ENCODE peak calls at places on chromosomes 13 and 19, in seven cellular contexts. One of them, this sample, is unnamed.

GRCh38 chr13:51542358-51542972 is 41.8 kb upstream of the WDFY2 start:
- DNase-seq in lung: no peak
- DNase-seq in CD8-positive, alpha-beta T cell: no peak
- DNase-seq in cardiac muscle cell: peak; percentile 42
- DNase-seq in uterus: peak; percentile 51
- DNase-seq in thoracic aorta: no peak
- DNase-seq in left ventricle myocardium inferior: no peak
- DNase-seq in this sample: no peak

GRCh38 chr13:52103386-52103785 is 25.5 kb downstream of the NEK5 start:
- DNase-seq in lung: no peak
- DNase-seq in CD8-positive, alpha-beta T cell: no peak
- DNase-seq in cardiac muscle cell: no peak
- DNase-seq in uterus: no peak
- DNase-seq in thoracic aorta: no peak
- DNase-seq in left ventricle myocardium inferior: no peak
- DNase-seq in this sample: no peak

GRCh38 chr13:104310861-104311260 is 1244.6 kb upstream of the SLC10A2 start:
- DNase-seq in lung: no peak
- DNase-seq in CD8-positive, alpha-beta T cell: no peak
- DNase-seq in cardiac muscle cell: no peak
- DNase-seq in uterus: no peak
- DNase-seq in thoracic aorta: no peak
- DNase-seq in left ventricle myocardium inferior: no peak
- DNase-seq in this sample: no peak

GRCh38 chr13:31032574-31033095 is 100.2 kb downstream of the TEX26 start:
- DNase-seq in lung: no peak
- DNase-seq in CD8-positive, alpha-beta T cell: no peak
- DNase-seq in cardiac muscle cell: no peak
- DNase-seq in uterus: no peak
- DNase-seq in thoracic aorta: no peak
- DNase-seq in left ventricle myocardium inferior: no peak
- DNase-seq in this sample: no peak

GRCh38 chr13:89150362-89150761 is 1479.2 kb downstream of the SLITRK5 start:
- DNase-seq in lung: no peak
- DNase-seq in CD8-positive, alpha-beta T cell: no peak
- DNase-seq in cardiac muscle cell: peak; percentile 49
- DNase-seq in uterus: no peak
- DNase-seq in thoracic aorta: no peak
- DNase-seq in left ventricle myocardium inferior: no peak
- DNase-seq in this sample: no peak

GRCh38 chr19:45492627-45493470 is 4.0 kb downstream of the RTN2 start:
- DNase-seq in lung: no peak
- DNase-seq in CD8-positive, alpha-beta T cell: no peak
- DNase-seq in cardiac muscle cell: peak; percentile 89
- DNase-seq in uterus: no peak
- DNase-seq in thoracic aorta: no peak
- DNase-seq in left ventricle myocardium inferior: peak; percentile 63
- DNase-seq in this sample: no peak

GRCh38 chr19:32287811-32288227 is 57.6 kb upstream of the ZNF507 start:
- DNase-seq in lung: peak; percentile 37
- DNase-seq in CD8-positive, alpha-beta T cell: no peak
- DNase-seq in cardiac muscle cell: peak; percentile 91
- DNase-seq in uterus: peak; percentile 62
- DNase-seq in thoracic aorta: peak; percentile 11
- DNase-seq in left ventricle myocardium inferior: peak; percentile 72
- DNase-seq in this sample: no peak

GRCh38 chr13:43805071-43805468 is 18.3 kb upstream of the ENOX1 start:
- DNase-seq in lung: no peak
- DNase-seq in CD8-positive, alpha-beta T cell: no peak
- DNase-seq in cardiac muscle cell: peak; percentile 62
- DNase-seq in uterus: peak; percentile 21
- DNase-seq in thoracic aorta: no peak
- DNase-seq in left ventricle myocardium inferior: no peak
- DNase-seq in this sample: peak; percentile 81

GRCh38 chr19:17170538-17171297 is 44.4 kb upstream of the USE1 start:
- DNase-seq in lung: no peak
- DNase-seq in CD8-positive, alpha-beta T cell: no peak
- DNase-seq in cardiac muscle cell: no peak
- DNase-seq in uterus: no peak
- DNase-seq in thoracic aorta: no peak
- DNase-seq in left ventricle myocardium inferior: no peak
- DNase-seq in this sample: no peak
- H3K9me3 ChIP-seq in lung: no peaks in the 10 kb centered on the region
- H3K9me3 ChIP-seq in CD8-positive, alpha-beta T cell: no peaks in the 10 kb centered on the region
- H3K9me3 ChIP-seq in cardiac muscle cell: no peaks in the 10 kb centered on the region
- H3K9me3 ChIP-seq in uterus: no peaks in the 10 kb centered on the region
- H3K9me3 ChIP-seq in thoracic aorta: no peaks in the 10 kb centered on the region
- H3K9me3 ChIP-seq in left ventricle myocardium inferior: no peaks in the 10 kb centered on the region
- H3K9me3 ChIP-seq in this sample: no peaks in the 10 kb centered on the region

DNA sequence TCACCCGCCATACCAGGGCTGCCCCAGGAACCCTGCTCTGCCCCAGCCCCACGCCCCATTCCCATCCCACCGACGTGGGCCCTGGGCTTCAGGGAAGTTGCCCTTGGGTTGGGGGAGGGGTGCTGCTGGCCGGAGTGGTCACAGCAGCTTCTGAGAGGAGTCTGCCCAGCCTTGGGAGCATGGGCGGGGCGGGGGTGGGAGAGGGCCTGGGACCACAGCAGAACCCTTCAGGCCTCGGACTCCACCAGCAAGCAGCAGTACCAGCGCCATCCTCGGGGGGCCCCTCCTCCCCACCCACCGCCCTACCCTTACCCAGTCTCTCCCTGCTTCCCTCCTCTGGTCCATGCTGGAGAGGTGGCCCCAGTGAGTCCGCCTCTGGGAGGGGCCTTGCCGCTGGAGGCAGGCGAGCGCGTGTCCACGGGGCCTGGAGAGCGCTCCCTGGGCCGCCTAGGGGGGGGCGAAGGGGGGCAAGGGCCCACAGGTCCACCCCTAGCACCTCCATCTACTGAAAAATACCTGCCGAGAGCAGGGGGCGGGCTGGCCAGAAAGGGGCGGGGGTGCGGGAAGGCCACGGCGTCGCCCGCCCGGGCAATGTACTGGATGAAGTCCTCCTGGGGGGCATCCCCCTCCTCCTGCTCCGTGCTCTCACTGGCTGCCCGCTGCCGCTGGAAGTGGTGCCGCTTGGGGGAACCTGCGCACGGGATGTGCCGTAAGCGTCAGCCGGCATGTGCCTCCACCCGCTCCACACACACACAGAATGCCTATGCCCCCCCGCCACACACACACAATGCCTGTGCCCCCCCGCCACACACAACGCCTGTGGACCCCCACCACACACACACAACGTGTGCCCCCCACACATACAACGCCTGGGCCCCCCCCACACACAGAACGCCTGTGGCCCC is 7.0 kb downstream of the CBARP start:
- DNase-seq in lung: no peak
- DNase-seq in CD8-positive, alpha-beta T cell: no peak
- DNase-seq in cardiac muscle cell: no peak
- DNase-seq in uterus: no peak
- DNase-seq in thoracic aorta: no peak
- DNase-seq in left ventricle myocardium inferior: no peak
- DNase-seq in this sample: no peak
- TF ChIP-seq CTCF in lung: no peak
- TF ChIP-seq CTCF in CD8-positive, alpha-beta T cell: no peak
- TF ChIP-seq CTCF in cardiac muscle cell: no peak
- TF ChIP-seq CTCF in uterus: no peak
- TF ChIP-seq CTCF in thoracic aorta: no peak
- TF ChIP-seq CTCF in left ventricle myocardium inferior: no peak
- TF ChIP-seq CTCF in this sample: no peak

GRCh38 chr19:12899891-12900518 is 9.0 kb downstream of the GCDH start:
- DNase-seq in lung: no peak
- DNase-seq in CD8-positive, alpha-beta T cell: no peak
- DNase-seq in cardiac muscle cell: no peak
- DNase-seq in uterus: no peak
- DNase-seq in thoracic aorta: no peak
- DNase-seq in left ventricle myocardium inferior: no peak
- DNase-seq in this sample: no peak
- H3K27ac ChIP-seq in lung: no peak overlapping the region
- H3K27ac ChIP-seq in CD8-positive, alpha-beta T cell: no peak overlapping the region
- H3K27ac ChIP-seq in cardiac muscle cell: no peak overlapping the region
- H3K27ac ChIP-seq in uterus: no peak overlapping the region
- H3K27ac ChIP-seq in thoracic aorta: no peak overlapping the region
- H3K27ac ChIP-seq in left ventricle myocardium inferior: no peak overlapping the region
- H3K27ac ChIP-seq in this sample: no peak overlapping the region

GRCh38 chr19:52516191-52516590 is 11.3 kb upstream of the ZNF808 start:
- DNase-seq in lung: no peak
- DNase-seq in CD8-positive, alpha-beta T cell: no peak
- DNase-seq in cardiac muscle cell: no peak
- DNase-seq in uterus: no peak
- DNase-seq in thoracic aorta: no peak
- DNase-seq in left ventricle myocardium inferior: no peak
- DNase-seq in this sample: no peak
- H3K9me3 ChIP-seq in lung: peaks cover 49% of the 10 kb centered on the region
- H3K9me3 ChIP-seq in CD8-positive, alpha-beta T cell: peaks cover 6% of the 10 kb centered on the region
- H3K9me3 ChIP-seq in cardiac muscle cell: no peaks in the 10 kb centered on the region
- H3K9me3 ChIP-seq in uterus: no peaks in the 10 kb centered on the region
- H3K9me3 ChIP-seq in thoracic aorta: peaks cover 35% of the 10 kb centered on the region
- H3K9me3 ChIP-seq in left ventricle myocardium inferior: peaks cover 84% of the 10 kb centered on the region
- H3K9me3 ChIP-seq in this sample: no peaks in the 10 kb centered on the region

GRCh38 chr19:47132522-47132852 is 1.9 kb downstream of the SAE1 start:
- DNase-seq in lung: no peak
- DNase-seq in CD8-positive, alpha-beta T cell: no peak
- DNase-seq in cardiac muscle cell: no peak
- DNase-seq in uterus: no peak
- DNase-seq in thoracic aorta: no peak
- DNase-seq in left ventricle myocardium inferior: no peak
- DNase-seq in this sample: no peak

GRCh38 chr19:47133021-47133471 is 2.4 kb downstream of the SAE1 start:
- DNase-seq in lung: no peak
- DNase-seq in CD8-positive, alpha-beta T cell: no peak
- DNase-seq in cardiac muscle cell: no peak
- DNase-seq in uterus: no peak
- DNase-seq in thoracic aorta: no peak
- DNase-seq in left ventricle myocardium inferior: no peak
- DNase-seq in this sample: no peak

GRCh38 chr19:47135156-47135555 is 4.5 kb downstream of the SAE1 start:
- DNase-seq in lung: no peak
- DNase-seq in CD8-positive, alpha-beta T cell: no peak
- DNase-seq in cardiac muscle cell: no peak
- DNase-seq in uterus: no peak
- DNase-seq in thoracic aorta: no peak
- DNase-seq in left ventricle myocardium inferior: no peak
- DNase-seq in this sample: no peak

GRCh38 chr19:47130589-47131168 is at the start of gene SAE1:
- DNase-seq in lung: peak; percentile 97
- DNase-seq in CD8-positive, alpha-beta T cell: peak; percentile 85
- DNase-seq in cardiac muscle cell: peak; percentile 99
- DNase-seq in uterus: peak; percentile 93
- DNase-seq in thoracic aorta: peak; percentile 89
- DNase-seq in left ventricle myocardium inferior: peak; percentile 93
- DNase-seq in this sample: peak; percentile 96

DNA sequence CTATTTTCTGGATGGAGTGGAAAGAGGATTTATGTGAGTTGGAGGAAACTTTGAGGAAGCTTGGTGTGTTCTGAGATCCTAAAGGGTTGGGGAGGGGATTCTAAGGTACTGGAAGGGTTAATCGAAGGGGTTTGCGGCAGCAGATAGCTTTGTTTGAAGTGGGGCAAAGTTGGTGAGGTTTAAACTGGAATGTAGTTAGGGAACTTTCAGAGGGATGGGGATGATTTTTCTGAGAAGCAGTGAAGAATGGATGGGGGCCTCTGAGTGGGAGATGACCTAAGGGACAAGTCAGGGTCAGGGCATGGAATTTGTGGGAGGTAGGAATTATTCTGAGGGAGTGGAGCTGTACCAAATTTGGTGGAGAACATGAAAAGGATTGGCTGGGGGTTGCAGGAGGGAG is 3.9 kb downstream of the SAE1 start:
- DNase-seq in lung: no peak
- DNase-seq in CD8-positive, alpha-beta T cell: no peak
- DNase-seq in cardiac muscle cell: no peak
- DNase-seq in uterus: no peak
- DNase-seq in thoracic aorta: no peak
- DNase-seq in left ventricle myocardium inferior: no peak
- DNase-seq in this sample: no peak
- TF ChIP-seq CTCF in lung: no peak
- TF ChIP-seq CTCF in CD8-positive, alpha-beta T cell: no peak
- TF ChIP-seq CTCF in cardiac muscle cell: no peak
- TF ChIP-seq CTCF in uterus: no peak
- TF ChIP-seq CTCF in thoracic aorta: no peak
- TF ChIP-seq CTCF in left ventricle myocardium inferior: no peak
- TF ChIP-seq CTCF in this sample: no peak

GRCh38 chr19:18245297-18245696 is 19.1 kb upstream of the PDE4C start:
- DNase-seq in lung: no peak
- DNase-seq in CD8-positive, alpha-beta T cell: no peak
- DNase-seq in cardiac muscle cell: no peak
- DNase-seq in uterus: no peak
- DNase-seq in thoracic aorta: no peak
- DNase-seq in left ventricle myocardium inferior: no peak
- DNase-seq in this sample: no peak
- H3K27ac ChIP-seq in lung: no peak overlapping the region
- H3K27ac ChIP-seq in CD8-positive, alpha-beta T cell: no peak overlapping the region
- H3K27ac ChIP-seq in cardiac muscle cell: no peak overlapping the region
- H3K27ac ChIP-seq in uterus: no peak overlapping the region
- H3K27ac ChIP-seq in thoracic aorta: no peak overlapping the region
- H3K27ac ChIP-seq in left ventricle myocardium inferior: no peak overlapping the region
- H3K27ac ChIP-seq in this sample: no peak overlapping the region

GRCh38 chr13:97780486-97780885 is 173.0 kb upstream of the IPO5 start:
- DNase-seq in lung: no peak
- DNase-seq in CD8-positive, alpha-beta T cell: no peak
- DNase-seq in cardiac muscle cell: no peak
- DNase-seq in uterus: no peak
- DNase-seq in thoracic aorta: no peak
- DNase-seq in left ventricle myocardium inferior: no peak
- DNase-seq in this sample: no peak
- H3K9me3 ChIP-seq in lung: peaks cover 9% of the 10 kb centered on the region
- H3K9me3 ChIP-seq in CD8-positive, alpha-beta T cell: no peaks in the 10 kb centered on the region
- H3K9me3 ChIP-seq in cardiac muscle cell: no peaks in the 10 kb centered on the region
- H3K9me3 ChIP-seq in uterus: no peaks in the 10 kb centered on the region
- H3K9me3 ChIP-seq in thoracic aorta: no peaks in the 10 kb centered on the region
- H3K9me3 ChIP-seq in left ventricle myocardium inferior: peaks cover 11% of the 10 kb centered on the region
- H3K9me3 ChIP-seq in this sample: no peaks in the 10 kb centered on the region

This sample was measured in RWPE2.